ENCODE peak calls at places on chromosome 7, in eight cellular contexts. X, H, D, U, V, S, Z and P are unnamed samples.

GRCh38 chr7:57404967-57405421 is 45.0 kb upstream of the ZNF716 start:
- DNase-seq in U (no peak), Z (no peak), H (no peak), X (no peak), V (no peak), S (no peak), D (no peak), P (no peak)

GRCh38 chr7:158559356-158559755 is 28.3 kb downstream of the PTPRN2 start:
- DNase-seq in X (no peak), D (no peak), U (no peak), S (no peak), V (no peak), Z (no peak), H (no peak), P (no peak)

GRCh38 chr7:48090095-48090805 is 1.2 kb downstream of the UPP1 start:
- DNase-seq in S (no peak), Z (peak; percentile 36), V (peak; percentile 34), U (no peak), D (no peak), H (no peak), X (peak; percentile 91), P (peak; percentile 47)

GRCh38 chr7:36370046-36370445 is 19.6 kb upstream of the ANLN start:
- DNase-seq in S (no peak), Z (no peak), V (no peak), X (no peak), H (no peak), U (no peak), D (no peak), P (no peak)

GRCh38 chr7:71682841-71683341 is 550.9 kb downstream of the GALNT17 start:
- DNase-seq in S (no peak), H (no peak), X (no peak), D (no peak), U (no peak), Z (no peak), V (no peak), P (no peak)

GRCh38 chr7:21611129-21611528 is 68.3 kb downstream of the DNAH11 start:
- DNase-seq in S (no peak), V (no peak), X (no peak), D (no peak), Z (no peak), U (no peak), H (no peak), P (no peak)

GRCh38 chr7:2634265-2635145 is 2.7 kb downstream of the TTYH3 start:
- DNase-seq in V (no peak), X (no peak), Z (no peak), S (no peak), H (no peak), D (no peak), U (no peak), P (no peak)

GRCh38 chr7:157503229-157503628 is 166.4 kb downstream of the DNAJB6 start:
- DNase-seq in H (no peak), Z (no peak), U (no peak), D (no peak), V (no peak), S (no peak), X (no peak), P (no peak)

GRCh38 chr7:155198901-155199845 is 98.5 kb upstream of the INSIG1 start:
- DNase-seq in U (no peak), D (no peak), Z (no peak), H (no peak), V (peak; percentile 88), X (no peak), S (no peak), P (no peak)

GRCh38 chr7:7956531-7957221 is 11.9 kb upstream of the GLCCI1 start:
- DNase-seq in X (no peak), U (no peak), Z (no peak), S (no peak), D (no peak), H (no peak), V (peak; percentile 78), P (no peak)

GRCh38 chr7:28433604-28434254 is 21.4 kb downstream of the CREB5 start:
- DNase-seq in H (no peak), S (peak; percentile 18), X (peak; percentile 22), V (peak; percentile 52), U (no peak), D (no peak), Z (no peak), P (no peak)

GRCh38 chr7:55185321-55185802 is 166.5 kb downstream of the EGFR start:
- DNase-seq in H (no peak), Z (no peak), V (peak; percentile 35), U (no peak), D (no peak), S (no peak), X (no peak), P (no peak)

GRCh38 chr7:134371536-134371935 is 54.8 kb upstream of the SLC35B4 start:
- DNase-seq in X (no peak), S (no peak), D (no peak), H (no peak), U (no peak), V (no peak), Z (no peak), P (no peak)

GRCh38 chr7:2978403-2978802 is 65.3 kb downstream of the CARD11 start:
- DNase-seq in Z (peak; percentile 34), V (no peak), H (peak; percentile 95), X (peak; percentile 31), U (no peak), S (no peak), D (no peak), P (peak; percentile 85)

GRCh38 chr7:159015081-159015893 is 129.4 kb downstream of the VIPR2 start:
- DNase-seq in Z (peak; percentile 92), S (peak; percentile 80), V (no peak), X (peak; percentile 84), H (no peak), U (no peak), D (peak; percentile 33), P (peak; percentile 45)

GRCh38 chr7:103687981-103688380 is 242.0 kb upstream of the SLC26A5 start:
- DNase-seq in X (no peak), S (no peak), V (no peak), D (no peak), U (no peak), Z (no peak), H (no peak), P (no peak)

GRCh38 chr7:46000513-46000912 is 79.4 kb upstream of the IGFBP3 start:
- DNase-seq in X (no peak), H (no peak), V (no peak), Z (no peak), S (no peak), U (no peak), D (no peak), P (no peak)

GRCh38 chr7:131109757-131110293 is 217.9 kb upstream of the MKLN1 start:
- DNase-seq in X (peak; percentile 83), V (peak; percentile 78), U (no peak), Z (peak; percentile 79), H (peak; percentile 88), D (peak; percentile 75), S (peak; percentile 69), P (peak; percentile 87)

DNA sequence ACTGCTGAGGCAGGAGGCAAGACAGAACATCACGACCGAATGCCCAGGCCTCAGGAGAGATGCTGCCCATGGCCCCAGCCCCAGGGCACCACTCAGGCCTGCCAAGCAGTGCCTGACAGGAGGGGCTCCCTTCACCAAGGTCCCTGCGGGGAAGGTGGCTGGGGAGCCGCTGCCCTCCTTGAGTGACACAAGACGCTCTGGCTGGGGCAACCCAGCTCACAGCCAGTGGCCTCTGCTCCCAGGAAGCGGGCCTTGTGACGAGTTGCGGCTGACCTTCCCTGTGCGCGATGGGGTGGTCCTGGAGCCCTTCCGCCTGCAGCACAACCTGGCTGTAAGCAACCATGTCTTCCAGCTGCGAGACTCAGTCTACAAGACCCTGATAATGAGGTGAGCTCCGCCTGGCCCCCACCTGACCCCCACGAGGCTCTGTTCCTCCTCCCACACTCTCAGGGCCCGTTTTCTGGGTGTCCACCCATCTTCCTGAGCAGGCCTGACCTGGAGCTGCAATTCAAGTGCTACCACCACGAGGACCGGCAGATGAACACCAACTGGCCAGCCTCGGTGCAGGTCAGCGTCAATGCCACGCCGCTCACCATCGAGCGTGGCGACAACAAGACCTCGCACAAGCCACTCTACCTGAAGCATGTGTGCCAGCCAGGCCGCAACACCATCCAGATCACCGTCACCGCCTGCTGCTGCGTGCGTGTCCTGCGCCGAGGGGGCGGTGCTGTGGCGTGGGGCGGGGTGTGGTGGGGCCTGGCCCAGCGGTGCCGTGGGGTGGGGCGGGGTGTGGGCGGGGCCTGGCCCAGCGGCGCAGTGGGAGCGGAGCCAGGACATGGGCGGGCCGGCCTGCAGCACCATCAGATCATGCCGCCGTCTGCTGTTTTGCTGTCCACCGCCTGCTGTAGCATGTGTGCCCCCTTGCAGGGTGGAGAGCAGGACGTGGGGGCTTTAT is 12.8 kb downstream of the ZMIZ2 start:
- DNase-seq in D (peak; percentile 48), Z (peak; percentile 62), X (no peak), V (no peak), H (no peak), S (peak; percentile 76), U (peak; percentile 67), P (peak; percentile 89)
- TF ChIP-seq POLR2A in D (no peak), Z (no peak), X (no peak), V (no peak), H (no peak), S (no peak), U (peak; percentile 58), P (no peak)

DNA sequence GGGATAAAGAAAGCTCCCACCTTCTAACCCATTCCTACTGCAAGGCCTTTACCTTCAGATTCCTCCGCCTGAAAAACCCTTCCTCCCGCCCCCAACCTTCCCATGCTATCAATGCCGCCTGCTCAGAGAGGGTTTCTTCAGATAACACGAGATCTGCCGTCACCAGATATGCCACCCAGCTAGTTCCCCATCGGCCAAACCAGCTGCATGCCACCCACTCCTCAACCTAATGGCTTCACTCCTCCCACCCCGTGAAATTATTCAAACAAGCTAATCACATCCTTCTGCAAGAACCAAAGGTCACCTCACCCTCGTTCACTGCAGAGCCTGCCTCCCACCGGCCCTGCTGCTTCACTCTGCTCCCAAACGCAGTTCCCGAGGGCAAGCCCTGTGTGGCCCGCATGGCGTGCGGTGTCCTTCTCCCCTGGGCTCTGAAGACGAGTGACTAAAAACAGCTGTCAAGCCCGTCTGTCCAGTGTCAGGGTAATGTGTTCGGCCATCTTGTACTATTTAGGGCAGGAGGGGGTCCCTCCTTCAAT is 46.8 kb upstream of the TMEM213 start:
- DNase-seq in H (no peak), Z (no peak), X (no peak), D (no peak), V (no peak), S (no peak), U (no peak), P (no peak)
- TF ChIP-seq POLR2A in H (no peak), Z (no peak), X (no peak), D (no peak), V (no peak), S (no peak), U (no peak), P (no peak)

DNA sequence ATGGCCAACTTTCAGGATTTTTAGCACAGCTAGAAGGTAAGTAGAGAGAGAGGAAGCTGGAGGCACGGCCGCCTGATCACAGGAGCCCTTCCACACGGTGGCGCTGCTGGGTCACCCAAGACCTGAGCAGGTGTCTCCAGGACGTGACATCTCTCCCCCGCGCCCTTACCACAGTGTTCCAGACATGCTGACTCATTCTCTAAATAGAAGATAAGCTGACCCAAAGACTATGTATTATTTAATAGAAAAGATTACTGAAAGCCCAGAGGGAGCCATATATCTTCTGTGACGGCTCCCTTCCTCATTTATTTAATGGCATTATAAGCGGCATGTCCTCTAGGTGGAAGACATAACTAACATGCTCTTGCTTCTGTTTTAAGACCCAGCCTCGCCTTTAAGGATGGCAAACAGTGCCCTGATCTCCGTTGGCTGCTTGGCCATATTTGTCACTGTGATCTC is 26.0 kb upstream of the MALSU1 start:
- DNase-seq in V (peak; percentile 96), X (peak; percentile 95), S (peak; percentile 53), Z (peak; percentile 81), D (peak; percentile 78), H (peak; percentile 95), U (peak; percentile 93), P (peak; percentile 94)
- TF ChIP-seq POLR2A in V (no peak), X (no peak), S (no peak), Z (no peak), D (no peak), H (no peak), U (no peak), P (no peak)

GRCh38 chr7:13144622-13145021 is 457.2 kb downstream of the ARL4A start:
- DNase-seq in V (peak; percentile 81), D (no peak), X (no peak), H (no peak), S (no peak), U (no peak), Z (peak; percentile 22), P (no peak)
- TF ChIP-seq POLR2A in V (no peak), D (no peak), X (no peak), H (no peak), S (no peak), U (no peak), Z (no peak), P (no peak)